ENCODE peak calls at places on chromosomes 2 and 18, in seven cellular contexts. E, V, K, W, H, T and M are unnamed samples.

GRCh38 chr2:18833941-18834340 is 244.6 kb upstream of the NT5C1B start:
- DNase-seq in W (no peak), E (no peak), V (no peak), T (no peak), K (no peak), H (no peak), M (no peak)

GRCh38 chr2:170610615-170611014 is 104.5 kb upstream of the SP5 start:
- DNase-seq in W (no peak), E (no peak), T (no peak), V (no peak), H (no peak), K (no peak), M (no peak)

GRCh38 chr2:118010470-118010869 is 3.4 kb downstream of the CCDC93 start:
- DNase-seq in V (no peak), K (no peak), H (no peak), E (no peak), W (no peak), T (no peak), M (no peak)

GRCh38 chr18:21000667-21001066 is 110.9 kb downstream of the ROCK1 start:
- DNase-seq in T (no peak), W (no peak), V (no peak), E (no peak), K (no peak), H (no peak), M (no peak)

GRCh38 chr2:240451108-240451611 is 15.7 kb downstream of the GPC1 start:
- DNase-seq in W (no peak), H (no peak), K (no peak), V (peak), T (no peak), E (no peak), M (no peak)

GRCh38 chr2:151334082-151334815 is 23.1 kb upstream of the TNFAIP6 start:
- DNase-seq in W (peak), H (no peak), T (no peak), E (no peak), K (no peak), V (no peak), M (peak)

GRCh38 chr18:23884712-23885375 is 129.7 kb upstream of the TTC39C start:
- DNase-seq in K (no peak), H (peak), E (peak), T (no peak), V (no peak), W (no peak), M (no peak)

GRCh38 chr18:286515-287310 is 18.9 kb upstream of the THOC1 start:
- DNase-seq in K (peak), H (no peak), W (no peak), E (peak), V (no peak), T (no peak), M (no peak)

GRCh38 chr2:71665168-71666093 is 212.1 kb downstream of the DYSF start:
- DNase-seq in H (no peak), W (no peak), E (no peak), T (no peak), K (no peak), V (no peak), M (no peak)

GRCh38 chr2:128726911-128727310 is 408.2 kb upstream of the HS6ST1 start:
- DNase-seq in E (no peak), T (no peak), V (no peak), H (no peak), W (no peak), K (no peak), M (no peak)

GRCh38 chr2:168699834-168700417 is 102.5 kb upstream of the NOSTRIN start:
- DNase-seq in H (no peak), T (no peak), E (no peak), W (peak), V (no peak), K (peak), M (peak)

GRCh38 chr2:36731941-36732700 is 35.6 kb downstream of the VIT start:
- DNase-seq in T (no peak), V (no peak), K (no peak), H (no peak), W (peak), E (no peak), M (no peak)

GRCh38 chr2:190515687-190516086 is 18.8 kb downstream of the NEMP2 start:
- DNase-seq in E (no peak), H (peak), K (no peak), V (no peak), W (no peak), T (no peak), M (no peak)

GRCh38 chr2:152222975-152223638 is 47.5 kb upstream of the STAM2 start:
- DNase-seq in W (peak), H (no peak), K (peak), E (peak), T (no peak), V (no peak), M (peak)

GRCh38 chr2:220787251-220787650 is 784.9 kb downstream of the EPHA4 start:
- DNase-seq in W (no peak), V (no peak), H (no peak), K (no peak), T (no peak), E (no peak), M (no peak)

GRCh38 chr2:207474871-207475485 is 54.8 kb upstream of the CREB1 start:
- DNase-seq in H (peak), T (no peak), W (peak), K (peak), E (peak), V (no peak), M (no peak)

GRCh38 chr2:144389151-144389929 is 130.6 kb downstream of the ZEB2 start:
- DNase-seq in H (no peak), K (no peak), E (no peak), V (no peak), T (no peak), W (no peak), M (no peak)

GRCh38 chr18:64238076-64238475 is 89.2 kb upstream of the LINC00305 start:
- DNase-seq in E (no peak), W (no peak), V (no peak), K (no peak), T (no peak), H (no peak), M (no peak)

GRCh38 chr2:113164234-113164929 is 9.4 kb upstream of the PSD4 start:
- DNase-seq in H (no peak), T (no peak), W (no peak), E (no peak), K (no peak), V (no peak), M (no peak)

GRCh38 chr2:74548285-74548918 is 5.3 kb downstream of the LOXL3 start:
- DNase-seq in K (peak), V (no peak), T (no peak), H (no peak), W (no peak), E (peak), M (no peak)

GRCh38 chr2:17646096-17646554 is 105.6 kb downstream of the VSNL1 start:
- DNase-seq in E (peak), T (no peak), W (peak), H (peak), V (peak), K (peak), M (peak)

GRCh38 chr18:29164020-29164706 is 987.2 kb upstream of the CDH2 start:
- DNase-seq in H (no peak), V (no peak), W (peak), K (no peak), T (no peak), E (no peak), M (peak)

GRCh38 chr2:95004702-95005101 is 20.8 kb upstream of the MAL start:
- DNase-seq in T (no peak), W (no peak), H (no peak), E (no peak), V (no peak), K (no peak), M (no peak)

GRCh38 chr2:180158961-180159360 is 151.9 kb upstream of the CWC22 start:
- DNase-seq in E (no peak), T (no peak), H (no peak), V (no peak), K (no peak), W (no peak), M (no peak)

GRCh38 chr2:96159084-96159830 is 14.0 kb upstream of the DUSP2 start:
- DNase-seq in K (no peak), V (no peak), T (no peak), E (no peak), H (peak), W (no peak), M (no peak)

GRCh38 chr18:56368066-56368465 is 270.3 kb downstream of the TXNL1 start:
- DNase-seq in K (no peak), W (no peak), V (no peak), E (no peak), T (no peak), H (no peak), M (no peak)

GRCh38 chr2:24083567-24084385 is 858 bp downstream of the TP53I3 start:
- DNase-seq in K (peak), H (no peak), V (peak), T (no peak), W (peak), E (peak), M (peak)